ENCODE peak calls at places on chromosomes 5 and 9, in five cellular contexts. N, B, V, E and J are unnamed samples.

GRCh38 chr5:163951069-163951468 is 445.6 kb downstream of the MAT2B start:
- DNase-seq in V (no peak), B (no peak), N (no peak), E (no peak), J (no peak)

GRCh38 chr5:163306421-163306820 is 131.0 kb upstream of the CCNG1 start:
- DNase-seq in N (no peak), V (no peak), B (no peak), E (peak), J (no peak)

GRCh38 chr9:91603940-91604339 is 180.3 kb upstream of the NFIL3 start:
- DNase-seq in V (no peak), B (no peak), N (no peak), E (no peak), J (no peak)

GRCh38 chr5:66717455-66718373 is 121.5 kb downstream of the MAST4 start:
- DNase-seq in B (no peak), N (no peak), V (no peak), E (no peak), J (no peak)

GRCh38 chr9:7536310-7536939 is 263.2 kb downstream of the DMAC1 start:
- DNase-seq in V (peak), B (peak), N (peak), E (peak), J (peak)

GRCh38 chr9:91101598-91102168 is 260.0 kb downstream of the AUH start:
- DNase-seq in N (peak), E (no peak), V (no peak), B (no peak), J (no peak)

GRCh38 chr5:144122081-144122480 is 48.4 kb downstream of the YIPF5 start:
- DNase-seq in E (no peak), V (no peak), B (no peak), N (no peak), J (no peak)

GRCh38 chr5:68465133-68465532 is 249.6 kb downstream of the PIK3R1 start:
- DNase-seq in N (no peak), B (no peak), V (no peak), E (no peak), J (no peak)

GRCh38 chr9:18668944-18669343 is 195.0 kb downstream of the ADAMTSL1 start:
- DNase-seq in B (no peak), E (no peak), V (no peak), N (peak), J (no peak)

GRCh38 chr9:97873877-97874276 is 20.9 kb downstream of the FOXE1 start:
- DNase-seq in V (no peak), N (no peak), E (no peak), B (no peak), J (no peak)

GRCh38 chr5:137648361-137648760 is 87.5 kb downstream of the KLHL3 start:
- DNase-seq in N (no peak), V (no peak), E (no peak), B (no peak), J (no peak)

GRCh38 chr5:74432240-74432639 is 208.3 kb downstream of the ENC1 start:
- DNase-seq in N (peak), B (no peak), V (no peak), E (no peak), J (no peak)

GRCh38 chr5:179699640-179700298 is 1.0 kb downstream of the CANX start:
- DNase-seq in N (no peak), V (peak), B (no peak), E (peak), J (no peak)

GRCh38 chr9:426264-426663 is 211.6 kb downstream of the DOCK8 start:
- DNase-seq in V (no peak), E (no peak), N (no peak), B (no peak), J (no peak)

GRCh38 chr5:132358760-132359159 is 10.8 kb upstream of the SLC22A5 start:
- DNase-seq in B (no peak), V (no peak), E (no peak), N (no peak), J (no peak)

GRCh38 chr9:98811051-98811650 is 3.7 kb downstream of the GALNT12 start:
- DNase-seq in E (no peak), N (no peak), V (no peak), B (no peak), J (peak)

GRCh38 chr5:133147411-133147810 is 95.6 kb downstream of the HSPA4 start:
- DNase-seq in N (no peak), V (peak), E (no peak), B (no peak), J (no peak)

GRCh38 chr9:123893831-123894460 is 36.0 kb downstream of the DENND1A start:
- DNase-seq in E (no peak), V (no peak), N (no peak), B (no peak), J (peak)

GRCh38 chr5:171850354-171850947 is 64.8 kb downstream of the SMIM23 start:
- DNase-seq in N (no peak), B (no peak), E (peak), V (no peak), J (no peak)

GRCh38 chr9:123749580-123750202 is 180.2 kb downstream of the DENND1A start:
- DNase-seq in E (peak), N (no peak), V (no peak), B (no peak), J (no peak)

GRCh38 chr5:62538017-62538942 is 40.3 kb upstream of the LRRC70 start:
- DNase-seq in V (no peak), N (no peak), E (peak), B (no peak), J (peak)

GRCh38 chr9:78130004-78130403 is 98.4 kb upstream of the GNAQ start:
- DNase-seq in E (no peak), V (peak), N (no peak), B (no peak), J (no peak)

GRCh38 chr5:17833336-17833735 is 199.1 kb downstream of the TAF11L14 start:
- DNase-seq in N (no peak), B (no peak), V (no peak), E (no peak), J (no peak)

GRCh38 chr9:127785023-127785932 is 556 bp upstream of the CDK9 start:
- DNase-seq in B (peak), N (peak), V (peak), E (peak), J (no peak)

DNA sequence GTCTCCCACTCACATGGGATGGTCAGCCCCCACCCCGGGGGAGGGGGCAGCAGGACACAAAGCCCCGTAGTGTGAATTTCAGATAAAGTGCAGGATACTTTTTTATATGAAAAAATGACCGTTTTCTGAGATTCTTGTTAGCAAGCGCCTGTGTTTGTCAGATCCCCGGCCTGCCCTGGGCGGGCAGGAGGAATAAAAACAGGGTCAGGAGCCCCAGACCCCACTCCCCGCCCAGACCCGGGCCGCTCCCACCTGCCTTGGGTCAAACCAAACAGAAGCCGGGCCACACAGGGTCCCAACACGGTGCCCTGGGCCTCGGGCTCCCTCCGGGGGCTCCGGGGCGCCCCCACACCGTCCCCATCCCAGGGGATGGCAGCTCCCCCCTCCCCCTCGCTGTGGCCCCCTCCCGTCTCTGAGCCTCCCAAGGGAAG is 13.5 kb upstream of the NRARP start:
- DNase-seq in N (no peak), E (no peak), V (no peak), B (no peak), J (no peak)
- H3K4me3 ChIP-seq in N (peak), E (no peak), V (no peak), B (no peak), J (no peak)

GRCh38 chr9:84405666-84406065 is 65.1 kb upstream of the SLC28A3 start:
- DNase-seq in V (no peak), B (no peak), E (no peak), N (no peak), J (no peak)
- H3K4me3 ChIP-seq in V (no peak), B (no peak), E (no peak), N (no peak), J (no peak)

GRCh38 chr5:109849478-109850088 is 159.9 kb downstream of the MAN2A1 start:
- DNase-seq in N (no peak), E (no peak), V (no peak), B (no peak), J (no peak)

GRCh38 chr5:109852371-109853160 is 162.8 kb downstream of the MAN2A1 start:
- DNase-seq in B (no peak), V (no peak), N (no peak), E (no peak), J (no peak)

GRCh38 chr5:109844695-109845094 is 155.0 kb downstream of the MAN2A1 start:
- DNase-seq in B (no peak), N (no peak), V (no peak), E (no peak), J (no peak)

GRCh38 chr5:109844148-109844547 is 154.4 kb downstream of the MAN2A1 start:
- DNase-seq in N (no peak), V (no peak), B (no peak), E (peak), J (no peak)

DNA sequence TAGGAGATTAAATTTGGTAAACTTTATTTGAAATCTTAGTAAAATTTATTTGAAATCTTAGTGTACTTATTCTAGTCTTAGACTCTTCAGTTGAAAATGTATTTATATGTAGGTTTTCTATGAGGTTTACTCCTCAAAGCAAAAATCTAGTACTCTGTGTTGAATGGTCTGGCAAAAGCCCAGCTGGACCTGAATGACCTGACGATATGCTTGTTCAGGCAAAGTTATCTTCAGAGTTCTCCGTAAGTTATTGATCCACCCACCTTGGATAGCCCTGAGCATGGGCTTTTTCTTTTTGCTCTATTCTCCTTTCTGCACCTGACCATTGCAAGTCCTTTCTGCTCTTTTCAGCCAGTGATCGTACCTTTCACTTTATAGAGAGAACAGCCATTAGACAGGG is 158.4 kb downstream of the MAN2A1 start:
- DNase-seq in N (no peak), B (no peak), V (no peak), E (no peak), J (no peak)
- H3K4me3 ChIP-seq in N (no peak), B (no peak), V (no peak), E (no peak), J (no peak)

DNA sequence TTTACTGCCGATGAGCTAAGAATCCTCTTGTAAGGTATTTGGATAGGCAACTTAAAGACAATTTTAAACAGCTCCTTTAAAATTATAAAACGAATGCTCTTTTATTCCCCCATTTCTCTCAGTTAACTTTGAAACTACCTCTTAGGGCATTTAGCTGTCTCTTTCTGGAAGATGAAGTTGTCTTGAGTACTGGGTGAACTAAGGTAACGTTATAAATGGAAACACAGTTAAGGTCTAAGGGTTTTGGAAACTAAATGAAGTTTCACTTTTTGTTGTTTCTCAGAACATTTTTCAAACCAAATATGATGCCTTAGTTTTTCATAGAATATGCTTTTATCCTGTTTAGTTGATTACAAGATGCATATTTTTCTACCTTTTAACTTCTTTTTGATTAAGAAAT is 6.8 kb downstream of the UBE2R2 start:
- DNase-seq in V (no peak), B (no peak), N (no peak), E (no peak), J (no peak)
- H3K4me3 ChIP-seq in V (no peak), B (no peak), N (no peak), E (no peak), J (no peak)

DNA sequence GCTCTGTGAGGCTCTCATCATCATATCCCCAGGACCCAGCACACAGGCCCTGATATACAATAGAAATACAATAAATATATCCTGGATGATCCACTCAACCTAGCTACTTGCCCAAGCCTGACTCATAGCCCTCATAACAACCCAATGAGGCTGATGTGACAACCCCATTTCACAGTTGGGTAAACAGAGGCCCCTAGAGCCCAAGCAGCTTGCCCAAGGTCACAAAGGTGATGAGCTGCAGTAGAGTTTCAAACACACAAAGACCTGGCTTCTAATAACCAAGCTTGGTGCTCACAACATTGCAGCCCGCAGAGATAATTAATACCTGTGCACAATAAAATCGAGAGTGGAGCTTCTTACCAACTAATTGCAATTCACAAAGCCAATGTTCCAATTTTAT is 3.2 kb upstream of the AKNA start:
- DNase-seq in B (no peak), N (no peak), V (no peak), E (no peak), J (no peak)
- H3K4me3 ChIP-seq in B (no peak), N (no peak), V (no peak), E (no peak), J (no peak)

DNA sequence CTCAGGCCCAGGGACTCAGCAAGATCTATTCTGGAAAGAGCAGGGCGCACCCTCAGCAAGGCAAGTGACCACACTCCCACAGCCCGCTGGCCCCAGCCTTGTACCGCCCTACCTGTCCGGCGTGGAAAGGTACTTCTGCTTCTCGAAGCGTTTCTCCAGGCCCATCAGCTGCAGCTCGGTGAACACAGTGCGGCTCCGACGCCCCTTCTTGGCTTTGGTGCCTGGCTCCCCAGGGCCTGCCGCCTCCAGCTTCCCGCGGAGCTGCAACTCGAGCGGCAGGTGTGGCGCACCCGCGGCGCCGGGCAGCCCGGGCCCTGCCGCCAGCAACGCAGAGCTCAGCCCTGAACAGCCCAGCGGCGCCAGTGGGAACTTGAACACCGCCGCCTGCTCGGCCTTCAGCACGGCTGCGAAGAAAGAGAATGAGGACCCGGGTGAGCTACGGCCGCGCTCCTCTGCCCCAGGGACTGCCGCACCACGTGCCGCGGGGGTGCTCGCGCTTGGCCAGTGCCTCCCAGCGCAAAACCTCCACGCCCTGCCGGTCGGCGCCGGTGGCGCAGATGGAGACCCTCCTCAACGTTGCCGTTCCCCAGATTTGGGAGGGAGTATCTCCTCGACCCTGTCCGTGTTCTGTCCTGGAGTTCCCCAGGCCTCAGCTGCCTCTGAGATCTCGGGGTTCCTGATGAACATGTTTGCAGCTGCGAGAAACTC is 2.2 kb downstream of the BARX1 start:
- DNase-seq in E (no peak), B (no peak), N (no peak), V (no peak), J (no peak)
- H3K4me3 ChIP-seq in E (no peak), B (no peak), N (peak), V (no peak), J (no peak)

DNA sequence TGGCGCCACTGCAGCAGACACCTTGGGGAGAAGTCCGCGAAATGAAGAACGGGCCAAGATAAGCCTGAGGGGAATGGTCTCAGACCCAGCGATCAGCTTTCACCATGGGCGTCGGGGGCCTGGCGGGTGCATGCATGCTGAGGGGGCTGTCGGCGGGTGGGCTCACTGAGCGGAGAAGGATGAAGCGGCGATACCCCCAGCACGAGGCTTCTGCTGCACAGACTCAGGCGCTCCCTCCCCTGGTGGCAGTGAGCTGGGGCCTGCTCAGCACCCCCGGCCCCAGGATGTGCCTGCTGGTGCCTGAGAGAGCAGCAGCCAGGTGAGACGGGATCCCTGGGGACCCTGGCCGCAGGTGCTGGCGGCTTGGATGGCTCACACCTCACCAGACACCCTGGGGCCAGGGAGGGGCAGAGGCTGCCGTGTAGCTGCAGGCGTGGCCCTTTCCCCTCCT is 31.2 kb downstream of the CEP72 start:
- DNase-seq in N (no peak), E (no peak), V (no peak), B (peak), J (no peak)
- H3K4me3 ChIP-seq in N (no peak), E (no peak), V (no peak), B (no peak), J (no peak)

DNA sequence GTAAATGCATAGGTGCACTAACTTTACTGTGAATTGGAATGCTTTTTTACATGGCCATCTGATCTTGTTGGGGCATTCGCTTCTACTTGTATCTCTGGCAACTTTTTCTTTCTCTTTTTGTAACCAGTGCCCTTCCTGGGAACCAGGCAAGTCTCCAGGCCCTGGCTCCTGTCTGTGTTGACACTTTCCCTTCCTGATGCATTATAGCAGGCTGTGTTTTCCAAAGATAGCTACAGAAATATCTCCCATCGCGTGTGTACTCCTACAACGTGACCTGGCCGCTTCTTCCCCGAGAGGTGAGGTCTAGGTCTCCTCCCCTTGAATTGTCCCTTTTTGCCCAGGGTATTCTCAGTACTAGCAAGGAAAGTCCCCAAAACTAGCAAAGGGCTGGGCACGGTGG is 81.1 kb upstream of the SPIN1 start:
- DNase-seq in V (no peak), B (no peak), N (no peak), E (no peak), J (no peak)
- H3K4me3 ChIP-seq in V (no peak), B (no peak), N (no peak), E (no peak), J (no peak)

GRCh38 chr9:13555989-13556500 is 276.6 kb upstream of the MPDZ start:
- DNase-seq in N (no peak), V (no peak), B (no peak), E (no peak), J (no peak)

GRCh38 chr9:13557724-13558123 is 278.2 kb upstream of the MPDZ start:
- DNase-seq in V (no peak), N (no peak), E (no peak), B (no peak), J (no peak)

GRCh38 chr9:13552606-13553215 is 273.2 kb upstream of the MPDZ start:
- DNase-seq in B (no peak), N (no peak), E (no peak), V (no peak), J (no peak)

GRCh38 chr9:13555516-13555915 is 276.0 kb upstream of the MPDZ start:
- DNase-seq in V (no peak), B (no peak), N (no peak), E (no peak), J (no peak)

GRCh38 chr9:13554626-13555025 is 275.1 kb upstream of the MPDZ start:
- DNase-seq in N (no peak), E (no peak), V (no peak), B (no peak), J (no peak)
- H3K4me3 ChIP-seq in N (no peak), E (no peak), V (no peak), B (no peak), J (no peak)